ENCODE peak calls at places on chromosomes 7 and 10, in four cellular contexts. K, A, D and M are unnamed samples.

GRCh38 chr7:101817031-101817929 is at the start of gene CUX1:
- DNase-seq in K (no peak), A (peak), D (no peak), M (no peak)

GRCh38 chr7:140564643-140565042 is 76.0 kb downstream of the DENND2A start:
- DNase-seq in K (peak), A (no peak), D (no peak), M (no peak)

GRCh38 chr7:14739496-14740185 is 162.9 kb downstream of the DGKB start:
- DNase-seq in K (no peak), A (no peak), D (no peak), M (no peak)

GRCh38 chr10:5545778-5546710 is 21.3 kb downstream of the CALML3 start:
- DNase-seq in K (no peak), A (peak), D (no peak), M (no peak)

GRCh38 chr10:44476421-44476820 is 91.5 kb upstream of the CXCL12 start:
- DNase-seq in K (no peak), A (no peak), D (no peak), M (no peak)

GRCh38 chr10:110613341-110613995 is 30.7 kb upstream of the RBM20 start:
- DNase-seq in K (no peak), A (no peak), D (no peak), M (no peak)

GRCh38 chr10:28314211-28314610 is 11.3 kb upstream of the MPP7 start:
- DNase-seq in K (no peak), A (no peak), D (no peak), M (no peak)

GRCh38 chr7:66413379-66414114 is 208.4 kb downstream of the TPST1 start:
- DNase-seq in K (peak), A (peak), D (no peak), M (peak)

GRCh38 chr10:131193923-131194322 is 117.6 kb downstream of the TCERG1L start:
- DNase-seq in K (no peak), A (no peak), D (no peak), M (no peak)

GRCh38 chr7:28787116-28787515 is 171.0 kb downstream of the TRIL start:
- DNase-seq in K (no peak), A (no peak), D (no peak), M (no peak)

GRCh38 chr7:135557455-135558336 is at the start of gene NUP205:
- DNase-seq in K (peak), A (peak), D (peak), M (peak)

GRCh38 chr10:60594476-60595051 is 183.7 kb upstream of the CDK1 start:
- DNase-seq in K (no peak), A (no peak), D (peak), M (no peak)

GRCh38 chr7:54544356-54545240 is 2.4 kb downstream of the VSTM2A start:
- DNase-seq in K (no peak), A (peak), D (no peak), M (no peak)

GRCh38 chr7:92698237-92698841 is 108.1 kb upstream of the FAM133B start:
- DNase-seq in K (peak), A (no peak), D (peak), M (peak)

GRCh38 chr10:31467791-31468535 is 148.9 kb downstream of the ZEB1 start:
- DNase-seq in K (no peak), A (peak), D (no peak), M (no peak)

GRCh38 chr10:104308439-104308903 is 29.8 kb downstream of the ITPRIP start:
- DNase-seq in K (no peak), A (no peak), D (no peak), M (no peak)

GRCh38 chr10:102121739-102122372 is 1.7 kb upstream of the LDB1 start:
- DNase-seq in K (no peak), A (peak), D (no peak), M (no peak)

GRCh38 chr7:24419070-24419469 is 135.1 kb downstream of the NPY start:
- DNase-seq in K (peak), A (no peak), D (no peak), M (no peak)